ENCODE peak calls at places on chromosome 11, in ten cellular contexts. One of them, this sample, is unnamed.

GRCh38 chr11:126837581-126837980 is 163.0 kb downstream of the KIRREL3 start:
- DNase-seq in AG20443: no peak
- DNase-seq in stimulated activated CD4-positive, alpha-beta T cell treated with anti-CD3 and anti-CD28 coated beads, Interleukin-4, amount 100 ng/mL, for 4 hours: no peak
- DNase-seq in stimulated activated CD8-positive, alpha-beta memory T cell treated with anti-CD3 and anti-CD28 coated beads, Interleukin-15, amount 100 ng/mL, for 1 hour: no peak
- DNase-seq in T-helper 1 cell: no peak
- DNase-seq in nucleus accumbens: no peak
- DNase-seq in iris pigment epithelial cell: no peak
- DNase-seq in kidney epithelial cell: no peak
- DNase-seq in hepatic stellate cell: no peak
- DNase-seq in glutamatergic neuron: no peak
- DNase-seq in this sample: no peak

GRCh38 chr11:114076974-114077373 is 17.5 kb downstream of the ZBTB16 start:
- DNase-seq in AG20443: no peak
- DNase-seq in hepatic stellate cell: no peak
- DNase-seq in glutamatergic neuron: no peak
- DNase-seq in nucleus accumbens: no peak
- DNase-seq in kidney epithelial cell: no peak
- DNase-seq in stimulated activated CD4-positive, alpha-beta T cell treated with anti-CD3 and anti-CD28 coated beads, Interleukin-4, amount 100 ng/mL, for 4 hours: no peak
- DNase-seq in stimulated activated CD8-positive, alpha-beta memory T cell treated with anti-CD3 and anti-CD28 coated beads, Interleukin-15, amount 100 ng/mL, for 1 hour: no peak
- DNase-seq in iris pigment epithelial cell: no peak
- DNase-seq in T-helper 1 cell: no peak
- DNase-seq in this sample: no peak

GRCh38 chr11:27873664-27874063 is 173.4 kb upstream of the BDNF start:
- DNase-seq in T-helper 1 cell: no peak
- DNase-seq in stimulated activated CD4-positive, alpha-beta T cell treated with anti-CD3 and anti-CD28 coated beads, Interleukin-4, amount 100 ng/mL, for 4 hours: no peak
- DNase-seq in nucleus accumbens: no peak
- DNase-seq in hepatic stellate cell: no peak
- DNase-seq in stimulated activated CD8-positive, alpha-beta memory T cell treated with anti-CD3 and anti-CD28 coated beads, Interleukin-15, amount 100 ng/mL, for 1 hour: no peak
- DNase-seq in glutamatergic neuron: no peak
- DNase-seq in kidney epithelial cell: no peak
- DNase-seq in AG20443: no peak
- DNase-seq in iris pigment epithelial cell: no peak
- DNase-seq in this sample: no peak

GRCh38 chr11:128824199-128825049 is 42.7 kb downstream of the KCNJ1 start:
- DNase-seq in iris pigment epithelial cell: peak
- DNase-seq in glutamatergic neuron: no peak
- DNase-seq in AG20443: peak
- DNase-seq in stimulated activated CD8-positive, alpha-beta memory T cell treated with anti-CD3 and anti-CD28 coated beads, Interleukin-15, amount 100 ng/mL, for 1 hour: no peak
- DNase-seq in T-helper 1 cell: no peak
- DNase-seq in stimulated activated CD4-positive, alpha-beta T cell treated with anti-CD3 and anti-CD28 coated beads, Interleukin-4, amount 100 ng/mL, for 4 hours: no peak
- DNase-seq in nucleus accumbens: no peak
- DNase-seq in kidney epithelial cell: no peak
- DNase-seq in hepatic stellate cell: peak
- DNase-seq in this sample: no peak

GRCh38 chr11:65133724-65134123 is 595 bp downstream of the SYVN1 start:
- DNase-seq in nucleus accumbens: no peak
- DNase-seq in AG20443: no peak
- DNase-seq in T-helper 1 cell: no peak
- DNase-seq in stimulated activated CD4-positive, alpha-beta T cell treated with anti-CD3 and anti-CD28 coated beads, Interleukin-4, amount 100 ng/mL, for 4 hours: no peak
- DNase-seq in hepatic stellate cell: no peak
- DNase-seq in iris pigment epithelial cell: peak
- DNase-seq in glutamatergic neuron: no peak
- DNase-seq in stimulated activated CD8-positive, alpha-beta memory T cell treated with anti-CD3 and anti-CD28 coated beads, Interleukin-15, amount 100 ng/mL, for 1 hour: no peak
- DNase-seq in kidney epithelial cell: no peak
- DNase-seq in this sample: no peak

GRCh38 chr11:67517784-67518552 is 5.3 kb downstream of the CABP2 start:
- DNase-seq in T-helper 1 cell: no peak
- DNase-seq in AG20443: no peak
- DNase-seq in stimulated activated CD4-positive, alpha-beta T cell treated with anti-CD3 and anti-CD28 coated beads, Interleukin-4, amount 100 ng/mL, for 4 hours: no peak
- DNase-seq in nucleus accumbens: no peak
- DNase-seq in glutamatergic neuron: no peak
- DNase-seq in stimulated activated CD8-positive, alpha-beta memory T cell treated with anti-CD3 and anti-CD28 coated beads, Interleukin-15, amount 100 ng/mL, for 1 hour: no peak
- DNase-seq in iris pigment epithelial cell: no peak
- DNase-seq in hepatic stellate cell: no peak
- DNase-seq in kidney epithelial cell: no peak
- DNase-seq in this sample: no peak

GRCh38 chr11:69150175-69150574 is 5.6 kb upstream of the SMIM38 start:
- DNase-seq in nucleus accumbens: no peak
- DNase-seq in hepatic stellate cell: no peak
- DNase-seq in iris pigment epithelial cell: no peak
- DNase-seq in kidney epithelial cell: no peak
- DNase-seq in stimulated activated CD8-positive, alpha-beta memory T cell treated with anti-CD3 and anti-CD28 coated beads, Interleukin-15, amount 100 ng/mL, for 1 hour: no peak
- DNase-seq in T-helper 1 cell: no peak
- DNase-seq in stimulated activated CD4-positive, alpha-beta T cell treated with anti-CD3 and anti-CD28 coated beads, Interleukin-4, amount 100 ng/mL, for 4 hours: no peak
- DNase-seq in AG20443: no peak
- DNase-seq in glutamatergic neuron: no peak
- DNase-seq in this sample: no peak

GRCh38 chr11:114956565-114956964 is 278.2 kb downstream of the NXPE2 start:
- DNase-seq in stimulated activated CD8-positive, alpha-beta memory T cell treated with anti-CD3 and anti-CD28 coated beads, Interleukin-15, amount 100 ng/mL, for 1 hour: no peak
- DNase-seq in iris pigment epithelial cell: no peak
- DNase-seq in glutamatergic neuron: no peak
- DNase-seq in kidney epithelial cell: no peak
- DNase-seq in nucleus accumbens: no peak
- DNase-seq in T-helper 1 cell: no peak
- DNase-seq in AG20443: no peak
- DNase-seq in hepatic stellate cell: no peak
- DNase-seq in stimulated activated CD4-positive, alpha-beta T cell treated with anti-CD3 and anti-CD28 coated beads, Interleukin-4, amount 100 ng/mL, for 4 hours: no peak
- DNase-seq in this sample: no peak

GRCh38 chr11:97454988-97455387 is 1065.2 kb downstream of the JRKL start:
- DNase-seq in nucleus accumbens: no peak
- DNase-seq in T-helper 1 cell: no peak
- DNase-seq in iris pigment epithelial cell: peak
- DNase-seq in AG20443: no peak
- DNase-seq in hepatic stellate cell: peak
- DNase-seq in stimulated activated CD8-positive, alpha-beta memory T cell treated with anti-CD3 and anti-CD28 coated beads, Interleukin-15, amount 100 ng/mL, for 1 hour: no peak
- DNase-seq in glutamatergic neuron: no peak
- DNase-seq in stimulated activated CD4-positive, alpha-beta T cell treated with anti-CD3 and anti-CD28 coated beads, Interleukin-4, amount 100 ng/mL, for 4 hours: no peak
- DNase-seq in kidney epithelial cell: no peak
- DNase-seq in this sample: no peak

GRCh38 chr11:2142762-2143202 is 3.6 kb upstream of the IGF2 start:
- DNase-seq in iris pigment epithelial cell: peak
- DNase-seq in hepatic stellate cell: peak
- DNase-seq in glutamatergic neuron: no peak
- DNase-seq in T-helper 1 cell: no peak
- DNase-seq in stimulated activated CD4-positive, alpha-beta T cell treated with anti-CD3 and anti-CD28 coated beads, Interleukin-4, amount 100 ng/mL, for 4 hours: peak
- DNase-seq in nucleus accumbens: no peak
- DNase-seq in stimulated activated CD8-positive, alpha-beta memory T cell treated with anti-CD3 and anti-CD28 coated beads, Interleukin-15, amount 100 ng/mL, for 1 hour: no peak
- DNase-seq in AG20443: no peak
- DNase-seq in kidney epithelial cell: no peak
- DNase-seq in this sample: no peak

GRCh38 chr11:65428578-65429068 is 6.0 kb downstream of the NEAT1 start:
- DNase-seq in AG20443: no peak
- DNase-seq in kidney epithelial cell: no peak
- DNase-seq in T-helper 1 cell: no peak
- DNase-seq in stimulated activated CD4-positive, alpha-beta T cell treated with anti-CD3 and anti-CD28 coated beads, Interleukin-4, amount 100 ng/mL, for 4 hours: no peak
- DNase-seq in iris pigment epithelial cell: peak
- DNase-seq in hepatic stellate cell: no peak
- DNase-seq in nucleus accumbens: no peak
- DNase-seq in glutamatergic neuron: no peak
- DNase-seq in stimulated activated CD8-positive, alpha-beta memory T cell treated with anti-CD3 and anti-CD28 coated beads, Interleukin-15, amount 100 ng/mL, for 1 hour: no peak
- DNase-seq in this sample: no peak

GRCh38 chr11:12528487-12528886 is 145.7 kb upstream of the TEAD1 start:
- DNase-seq in glutamatergic neuron: no peak
- DNase-seq in stimulated activated CD4-positive, alpha-beta T cell treated with anti-CD3 and anti-CD28 coated beads, Interleukin-4, amount 100 ng/mL, for 4 hours: no peak
- DNase-seq in hepatic stellate cell: no peak
- DNase-seq in stimulated activated CD8-positive, alpha-beta memory T cell treated with anti-CD3 and anti-CD28 coated beads, Interleukin-15, amount 100 ng/mL, for 1 hour: no peak
- DNase-seq in nucleus accumbens: no peak
- DNase-seq in iris pigment epithelial cell: no peak
- DNase-seq in AG20443: no peak
- DNase-seq in kidney epithelial cell: no peak
- DNase-seq in T-helper 1 cell: no peak
- DNase-seq in this sample: no peak